ENCODE peak calls at places on chromosomes 7 and 10, in nine cellular contexts. S is CD8-positive, alpha-beta T cell; Z is fibroblast of mammary gland; F is cardiac fibroblast; L is cardiac muscle cell; R is AG10803; O is mucosa of descending colon; G is lower lobe of right lung; D is nephron progenitor cell. N is an unnamed sample.

GRCh38 chr10:79393221-79393923 is 46.1 kb downstream of the PPIF start:
- DNase-seq in S (no peak), Z (no peak), F (no peak), L (no peak), R (no peak), O (no peak), G (peak; percentile 11), D (no peak), N (no peak)

GRCh38 chr10:132626019-132626760 is 88.6 kb downstream of the INPP5A start:
- DNase-seq in S (no peak), Z (no peak), F (no peak), L (peak; percentile 71), R (no peak), O (no peak), G (no peak), D (no peak), N (peak; percentile 13)

GRCh38 chr7:44073664-44074348 is 8.4 kb upstream of the PGAM2 start:
- DNase-seq in S (peak; percentile 66), Z (peak; percentile 71), F (no peak), L (no peak), R (peak; percentile 41), O (peak; percentile 89), G (peak; percentile 91), D (no peak), N (peak; percentile 84)

GRCh38 chr7:114791771-114792170 is 130.1 kb upstream of the MDFIC start:
- DNase-seq in S (no peak), Z (peak; percentile 13), F (no peak), L (no peak), R (no peak), O (no peak), G (no peak), D (no peak), N (no peak)

GRCh38 chr7:5296015-5296621 is 13.4 kb downstream of the SLC29A4 start:
- DNase-seq in S (no peak), Z (no peak), F (no peak), L (no peak), R (no peak), O (no peak), G (peak; percentile 34), D (peak; percentile 25), N (no peak)

GRCh38 chr7:157442456-157442855 is 105.7 kb downstream of the DNAJB6 start:
- DNase-seq in S (no peak), Z (no peak), F (no peak), L (no peak), R (no peak), O (no peak), G (peak; percentile 18), D (no peak), N (no peak)

GRCh38 chr7:128362670-128363069 is 1.2 kb upstream of the PRRT4 start:
- DNase-seq in S (no peak), Z (peak; percentile 66), F (no peak), L (no peak), R (peak; percentile 15), O (no peak), G (no peak), D (no peak), N (no peak)

GRCh38 chr10:96496281-96496925 is 17.3 kb downstream of the TLL2 start:
- DNase-seq in S (no peak), Z (peak; percentile 30), F (peak; percentile 44), L (peak; percentile 87), R (no peak), O (peak; percentile 46), G (no peak), D (peak; percentile 65), N (no peak)

GRCh38 chr7:71480814-71481213 is 348.9 kb downstream of the GALNT17 start:
- DNase-seq in S (no peak), Z (no peak), F (no peak), L (no peak), R (peak; percentile 26), O (no peak), G (no peak), D (no peak), N (no peak)

GRCh38 chr10:20105931-20106330 is 289.7 kb downstream of the PLXDC2 start:
- DNase-seq in S (no peak), Z (peak; percentile 7), F (peak; percentile 46), L (no peak), R (peak; percentile 8), O (no peak), G (no peak), D (no peak), N (no peak)

GRCh38 chr7:17302575-17303142 is 4.2 kb downstream of the AHR start:
- DNase-seq in S (no peak), Z (peak; percentile 83), F (peak; percentile 51), L (no peak), R (peak; percentile 77), O (no peak), G (no peak), D (no peak), N (no peak)

GRCh38 chr10:18786458-18786857 is 127.2 kb downstream of the ARL5B start:
- DNase-seq in S (no peak), Z (no peak), F (no peak), L (no peak), R (no peak), O (no peak), G (no peak), D (no peak), N (no peak)

GRCh38 chr10:110433740-110434139 is 64.0 kb upstream of the DUSP5 start:
- DNase-seq in S (no peak), Z (no peak), F (no peak), L (no peak), R (no peak), O (no peak), G (no peak), D (no peak), N (no peak)

DNA sequence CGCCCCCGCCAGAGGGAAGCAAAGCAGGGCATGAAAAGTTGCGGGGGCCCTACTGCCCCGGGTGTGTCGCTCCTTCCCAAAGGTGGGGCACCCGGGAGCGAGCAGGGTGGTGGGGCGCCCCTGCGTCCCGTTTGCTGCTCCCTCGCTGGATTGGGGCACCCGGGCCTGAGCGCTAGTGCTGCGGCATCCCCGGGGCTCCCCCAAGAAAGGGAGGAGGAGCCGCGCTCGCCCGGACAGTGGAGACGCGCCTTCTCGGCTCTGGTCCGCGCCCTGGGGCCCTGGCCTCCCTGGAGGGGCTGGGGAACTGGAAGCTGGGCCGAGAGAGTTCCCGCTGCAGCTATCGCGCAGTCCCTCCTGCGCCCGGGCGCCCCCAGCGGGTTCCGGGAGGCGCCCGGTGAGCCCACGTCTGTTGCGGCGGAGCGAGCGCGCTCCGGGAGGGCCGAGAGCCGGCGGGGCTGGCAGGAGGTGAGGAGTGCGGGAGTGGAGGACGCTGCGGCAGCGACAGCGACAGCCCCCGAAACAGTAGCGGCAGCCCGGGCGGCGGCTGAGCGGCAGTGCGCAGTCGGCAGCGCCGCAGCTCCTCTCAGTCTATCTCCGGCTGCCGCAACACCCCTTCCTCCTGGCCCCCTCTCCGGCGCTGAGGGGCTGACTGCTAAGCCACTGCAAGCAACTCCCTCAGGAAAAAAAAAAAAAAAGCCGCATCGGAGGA is 505 bp upstream of the BMPER start:
- DNase-seq in S (no peak), Z (peak; percentile 48), F (peak; percentile 79), L (peak; percentile 87), R (peak; percentile 72), O (peak; percentile 10), G (peak; percentile 44), D (peak; percentile 70), N (no peak)
- TF ChIP-seq CTCF in S (no peak), Z (no peak), F (no peak), L (no peak), R (peak; percentile 22), O (no peak), G (no peak), D (peak; percentile 8), N (no peak)

DNA sequence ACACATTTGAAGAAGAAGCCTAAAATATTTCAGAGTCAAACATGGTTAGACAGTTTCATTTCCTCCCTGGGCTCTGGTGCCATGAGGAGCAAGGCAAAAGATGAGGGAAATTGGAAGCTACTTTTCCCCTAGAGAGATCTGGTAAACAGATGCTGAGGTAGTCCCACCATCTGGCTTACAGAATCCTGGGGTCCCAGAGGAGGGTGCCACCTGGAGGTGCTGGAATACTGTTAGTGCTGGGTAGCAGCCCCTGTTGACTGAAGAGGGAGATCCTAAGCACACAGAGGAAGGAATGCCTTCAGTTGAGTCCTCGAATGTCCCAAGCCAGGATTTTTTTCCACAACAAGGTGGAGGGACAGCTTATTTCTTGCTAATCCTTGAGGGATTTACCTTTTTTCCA is 160.1 kb downstream of the FZD1 start:
- DNase-seq in S (no peak), Z (no peak), F (no peak), L (peak; percentile 9), R (no peak), O (no peak), G (no peak), D (peak; percentile 1), N (no peak)
- TF ChIP-seq CTCF in S (no peak), Z (no peak), F (no peak), L (no peak), R (no peak), O (no peak), G (no peak), D (no peak), N (no peak)

GRCh38 chr10:109411897-109412296 is 511.4 kb downstream of the XPNPEP1 start:
- DNase-seq in S (no peak), Z (no peak), F (no peak), L (no peak), R (no peak), O (peak; percentile 18), G (no peak), D (peak; percentile 7), N (no peak)
- TF ChIP-seq CTCF in S (no peak), Z (no peak), F (no peak), L (no peak), R (no peak), O (no peak), G (no peak), D (no peak), N (no peak)

DNA sequence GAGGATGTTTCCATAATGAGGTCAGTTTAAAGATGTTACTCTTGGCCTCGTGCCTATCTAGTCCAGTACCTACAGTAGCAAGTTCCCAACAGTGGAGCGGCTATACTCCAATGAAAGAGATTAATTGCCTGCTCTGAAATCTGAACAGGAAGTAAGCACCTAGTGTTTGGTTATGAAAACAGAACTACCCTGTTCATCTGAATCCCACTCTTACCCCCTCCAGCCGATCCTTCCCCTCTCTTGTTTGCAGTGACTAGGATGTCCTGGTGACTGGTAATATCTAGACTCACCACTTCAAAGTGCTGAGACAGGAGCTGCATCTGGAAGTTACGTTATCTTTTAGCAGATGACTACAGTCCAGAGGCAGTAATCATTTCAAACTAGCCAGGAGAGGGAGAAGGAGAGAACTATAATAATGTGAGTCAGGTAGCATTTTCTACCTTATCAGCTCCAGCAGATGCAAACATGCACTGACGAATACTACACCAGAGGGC is 666.7 kb upstream of the NRP1 start:
- DNase-seq in S (no peak), Z (no peak), F (no peak), L (no peak), R (no peak), O (no peak), G (no peak), D (no peak), N (no peak)
- TF ChIP-seq CTCF in S (no peak), Z (no peak), F (no peak), L (no peak), R (no peak), O (no peak), G (no peak), D (no peak), N (no peak)

GRCh38 chr7:45178241-45179225 is 20.9 kb downstream of the RAMP3 start:
- DNase-seq in S (no peak), Z (no peak), F (no peak), L (no peak), R (no peak), O (no peak), G (peak; percentile 25), D (no peak), N (no peak)
- TF ChIP-seq CTCF in S (no peak), Z (no peak), F (no peak), L (peak; percentile 13), R (no peak), O (no peak), G (no peak), D (no peak), N (no peak)

GRCh38 chr7:148296994-148297644 is 293.4 kb upstream of the C7orf33 start:
- DNase-seq in S (no peak), Z (peak; percentile 2), F (no peak), L (no peak), R (no peak), O (no peak), G (no peak), D (no peak), N (no peak)
- TF ChIP-seq CTCF in S (no peak), Z (no peak), F (no peak), L (no peak), R (no peak), O (no peak), G (no peak), D (no peak), N (no peak)